ENCODE peak calls at places on chromosomes 16 and 17, in five cellular contexts. S is Peyer's patch; J is CD8-positive, alpha-beta T cell; T is K562; X is lung. A is an unnamed sample.

GRCh38 chr16:85471469-85472431 is 141.4 kb upstream of the GSE1 start:
- DNase-seq in S (no peak), J (no peak), T (no peak), X (peak; percentile 56), A (no peak)

GRCh38 chr17:58156839-58157803 is 8.9 kb downstream of the OR4D1 start:
- DNase-seq in S (no peak), J (peak; percentile 49), T (peak; percentile 18), X (no peak), A (no peak)

GRCh38 chr16:56534847-56535383 is 15.1 kb upstream of the BBS2 start:
- DNase-seq in S (no peak), J (no peak), T (no peak), X (no peak), A (no peak)

GRCh38 chr16:67230809-67231660 is 4.1 kb downstream of the TMEM208 start:
- DNase-seq in S (peak; percentile 45), J (no peak), T (no peak), X (no peak), A (no peak)

GRCh38 chr17:27466376-27466747 is 10.1 kb downstream of the KSR1 start:
- DNase-seq in S (no peak), J (no peak), T (no peak), X (no peak), A (no peak)

GRCh38 chr17:61338000-61338864 is 61.4 kb upstream of the TBX2 start:
- DNase-seq in S (no peak), J (no peak), T (no peak), X (no peak), A (peak; percentile 90)

GRCh38 chr16:4702466-4702808 is 9.1 kb downstream of the NUDT16L1 start:
- DNase-seq in S (no peak), J (no peak), T (no peak), X (no peak), A (no peak)

GRCh38 chr16:2946649-2947048 is 17.4 kb upstream of the KREMEN2 start:
- DNase-seq in S (no peak), J (no peak), T (no peak), X (no peak), A (no peak)

GRCh38 chr17:6019959-6020358 is 50.2 kb upstream of the WSCD1 start:
- DNase-seq in S (no peak), J (no peak), T (no peak), X (no peak), A (no peak)

GRCh38 chr17:13269196-13269595 is 251.4 kb upstream of the ELAC2 start:
- DNase-seq in S (no peak), J (no peak), T (no peak), X (no peak), A (no peak)

GRCh38 chr16:7521834-7522233 is 189.2 kb downstream of the RBFOX1 start:
- DNase-seq in S (no peak), J (no peak), T (no peak), X (no peak), A (no peak)

GRCh38 chr16:78703951-78704350 is 604.5 kb downstream of the WWOX start:
- DNase-seq in S (no peak), J (no peak), T (no peak), X (no peak), A (no peak)

GRCh38 chr17:45117283-45117682 is 15.0 kb downstream of the PLCD3 start:
- DNase-seq in S (no peak), J (no peak), T (no peak), X (no peak), A (no peak)

GRCh38 chr16:89922477-89922883 is 662 bp upstream of the TUBB3 start:
- DNase-seq in S (peak; percentile 66), J (no peak), T (peak; percentile 53), X (peak; percentile 72), A (peak; percentile 94)

GRCh38 chr17:27381007-27381501 is 75.2 kb upstream of the KSR1 start:
- DNase-seq in S (peak; percentile 75), J (peak; percentile 47), T (peak; percentile 93), X (peak; percentile 61), A (peak; percentile 55)

GRCh38 chr16:69055003-69055402 is 50.5 kb upstream of the HAS3 start:
- DNase-seq in S (no peak), J (no peak), T (no peak), X (no peak), A (no peak)

GRCh38 chr17:72778161-72779151 is 314.0 kb downstream of the SLC39A11 start:
- DNase-seq in S (no peak), J (no peak), T (no peak), X (no peak), A (no peak)

GRCh38 chr17:73365934-73366623 is 54.3 kb upstream of the CDC42EP4 start:
- DNase-seq in S (no peak), J (no peak), T (no peak), X (no peak), A (no peak)

GRCh38 chr16:48997946-48998345 is 283.7 kb downstream of the CBLN1 start:
- DNase-seq in S (no peak), J (no peak), T (no peak), X (no peak), A (no peak)

GRCh38 chr16:49000594-49000993 is 281.0 kb downstream of the CBLN1 start:
- DNase-seq in S (no peak), J (no peak), T (peak; percentile 43), X (no peak), A (no peak)

GRCh38 chr16:48999508-48999907 is 282.1 kb downstream of the CBLN1 start:
- DNase-seq in S (no peak), J (no peak), T (no peak), X (no peak), A (no peak)

GRCh38 chr16:48997081-48997615 is 284.5 kb downstream of the CBLN1 start:
- DNase-seq in S (no peak), J (no peak), T (no peak), X (no peak), A (no peak)

DNA sequence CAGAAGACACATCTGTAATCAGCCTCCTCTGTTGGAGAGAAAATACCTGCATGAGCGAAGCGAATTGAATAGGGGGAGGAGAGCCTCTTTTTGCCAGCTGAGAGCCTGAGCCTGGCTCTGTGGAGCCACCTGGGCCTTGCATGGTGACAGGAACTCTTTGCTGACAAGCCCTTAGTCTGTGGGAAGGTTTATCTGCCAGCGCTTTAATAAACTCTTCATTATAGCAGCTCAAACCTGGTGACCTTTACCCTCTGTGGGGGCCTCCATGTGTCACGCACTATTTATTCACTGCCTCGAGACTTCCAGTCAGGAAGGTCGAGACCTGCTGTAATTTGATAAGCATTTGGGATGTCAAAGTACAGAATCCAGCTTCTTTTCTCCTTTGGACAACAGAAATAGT is 282.6 kb downstream of the CBLN1 start:
- DNase-seq in S (no peak), J (no peak), T (no peak), X (no peak), A (no peak)
- H3K4me1 ChIP-seq in S (no peaks in the 10 kb centered on the region), J (no peaks in the 10 kb centered on the region), T (no peaks in the 10 kb centered on the region), X (no peaks in the 10 kb centered on the region), A (no peaks in the 10 kb centered on the region)

DNA sequence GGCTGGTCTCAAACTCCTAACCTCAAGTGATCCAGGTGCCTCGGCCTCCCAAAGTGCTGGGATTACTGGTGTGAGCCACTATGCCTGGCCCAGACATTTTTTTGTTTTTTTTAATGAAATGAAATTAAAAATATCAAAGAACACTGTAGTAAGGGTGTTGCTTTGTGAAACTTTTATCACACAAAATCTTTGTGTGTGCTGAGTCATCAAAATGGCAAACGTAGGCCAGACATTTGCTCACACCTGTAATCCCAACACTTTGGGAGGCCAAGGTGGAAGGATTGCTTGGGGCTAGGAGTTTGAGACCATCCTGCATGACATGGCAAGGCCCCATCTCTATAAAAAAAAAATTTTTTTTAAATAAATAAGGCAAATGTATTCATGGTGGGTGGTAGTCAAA is 9.7 kb downstream of the NAT9 start:
- DNase-seq in S (no peak), J (no peak), T (no peak), X (no peak), A (no peak)
- H3K4me1 ChIP-seq in S (no peaks in the 10 kb centered on the region), J (peaks cover 26% of the 10 kb centered on the region), T (peaks cover 28% of the 10 kb centered on the region), X (no peaks in the 10 kb centered on the region), A (peaks cover 14% of the 10 kb centered on the region)

DNA sequence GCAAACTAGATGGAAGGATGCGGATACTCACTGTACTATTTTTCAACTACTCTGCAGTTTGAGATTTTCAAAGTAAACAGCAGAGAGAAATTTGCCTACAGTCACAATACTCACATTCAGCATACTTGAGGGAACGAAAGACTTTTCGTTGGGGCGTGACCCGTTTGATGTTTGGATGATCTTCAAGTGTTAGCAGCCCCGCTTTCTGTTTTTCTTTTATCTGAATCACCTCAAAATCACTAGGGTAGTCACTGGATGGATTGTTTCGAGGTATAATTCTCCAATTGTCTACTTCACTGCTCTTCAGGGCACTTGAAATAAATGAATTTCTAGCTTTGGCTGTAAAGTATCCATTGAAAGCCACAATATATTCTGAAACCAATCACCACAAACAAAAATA is 17.8 kb downstream of the MBTPS1 start:
- DNase-seq in S (no peak), J (no peak), T (no peak), X (no peak), A (no peak)
- H3K4me1 ChIP-seq in S (no peaks in the 10 kb centered on the region), J (no peaks in the 10 kb centered on the region), T (no peaks in the 10 kb centered on the region), X (peaks cover 6% of the 10 kb centered on the region), A (peaks cover 14% of the 10 kb centered on the region)

GRCh38 chr17:11825902-11826301 is 171.4 kb downstream of the ZNF18 start:
- DNase-seq in S (no peak), J (no peak), T (no peak), X (no peak), A (no peak)
- H3K4me1 ChIP-seq in S (no peaks in the 10 kb centered on the region), J (no peaks in the 10 kb centered on the region), T (no peaks in the 10 kb centered on the region), X (no peaks in the 10 kb centered on the region), A (no peaks in the 10 kb centered on the region)

DNA sequence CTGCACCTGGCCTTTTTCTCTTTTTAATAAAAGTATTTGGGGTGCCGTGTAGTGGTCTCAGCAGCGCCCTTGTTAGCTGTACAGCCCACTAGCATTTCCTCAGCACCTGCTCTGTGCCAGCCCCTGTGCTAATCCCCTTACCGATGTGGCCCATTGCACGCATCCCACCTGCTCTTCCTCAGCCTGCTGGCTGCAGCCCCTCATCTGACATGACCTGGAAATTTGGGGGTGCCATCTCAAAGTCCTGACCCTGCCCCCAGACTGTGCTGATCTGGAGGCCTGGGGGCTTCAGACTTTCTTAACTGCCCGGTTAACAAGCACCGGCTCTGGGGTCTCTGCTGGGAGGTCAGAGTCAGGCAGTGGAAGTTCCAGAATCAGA is 10.4 kb downstream of the GPRC5C start:
- DNase-seq in S (no peak), J (no peak), T (no peak), X (no peak), A (no peak)
- H3K4me1 ChIP-seq in S (peaks cover 15% of the 10 kb centered on the region), J (peaks cover 5% of the 10 kb centered on the region), T (peaks cover 30% of the 10 kb centered on the region), X (peaks cover 33% of the 10 kb centered on the region), A (peaks cover 22% of the 10 kb centered on the region)

GRCh38 chr16:9098377-9099090 is 7.1 kb downstream of the HAPSTR1 start:
- DNase-seq in S (no peak), J (no peak), T (no peak), X (peak; percentile 11), A (no peak)
- H3K4me1 ChIP-seq in S (peaks cover 63% of the 10 kb centered on the region), J (peaks cover 97% of the 10 kb centered on the region), T (peaks cover 9% of the 10 kb centered on the region), X (peaks cover 20% of the 10 kb centered on the region), A (peaks cover 83% of the 10 kb centered on the region)

GRCh38 chr16:19116711-19117449 is 3.1 kb downstream of the ITPRIPL2 start:
- DNase-seq in S (no peak), J (no peak), T (no peak), X (no peak), A (peak; percentile 25)
- H3K4me1 ChIP-seq in S (peaks cover 6% of the 10 kb centered on the region), J (no peaks in the 10 kb centered on the region), T (peaks cover 37% of the 10 kb centered on the region), X (peaks cover 20% of the 10 kb centered on the region), A (peaks cover 66% of the 10 kb centered on the region)

DNA sequence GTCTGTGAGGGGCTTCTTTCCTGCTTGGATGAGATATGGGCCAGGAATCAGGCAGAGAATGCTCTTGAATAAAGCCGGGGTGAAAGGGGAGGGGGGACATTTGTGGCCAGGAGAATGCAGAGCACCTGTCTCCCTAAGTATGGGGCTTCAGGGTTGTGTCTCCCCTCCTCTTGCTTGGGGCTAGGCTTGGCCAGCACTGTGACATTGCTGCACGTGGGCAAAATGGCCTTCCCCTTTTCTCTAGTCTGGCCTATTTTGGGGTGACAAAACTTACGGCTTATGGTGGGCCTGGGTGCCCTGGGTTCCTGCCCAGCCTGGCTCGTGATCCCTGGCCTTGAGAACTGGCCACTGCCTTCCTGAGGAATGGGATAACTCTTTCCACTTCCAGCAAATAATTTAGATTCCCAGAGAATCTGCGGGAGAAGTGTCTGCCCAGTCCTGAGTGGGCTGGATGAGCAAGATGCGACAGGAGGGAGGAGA is 5.6 kb downstream of the NFE2L1 start:
- DNase-seq in S (no peak), J (no peak), T (no peak), X (no peak), A (no peak)
- H3K4me1 ChIP-seq in S (peaks cover 53% of the 10 kb centered on the region), J (peaks cover 36% of the 10 kb centered on the region), T (peaks cover 54% of the 10 kb centered on the region), X (peaks cover 41% of the 10 kb centered on the region), A (peaks cover 55% of the 10 kb centered on the region)

A was measured in adipocyte.